ENCODE peak calls at places on chromosomes 7 and 10, in four cellular contexts. One of them, this sample, is unnamed. For H3K36me3, the result is how much of the 10 kb centered on the place peaks cover.

GRCh38 chr7:113188396-113188795 is 70.0 kb upstream of the SMIM30 start:
- DNase-seq in cardiac muscle cell: no peak
- DNase-seq in vagina: no peak
- DNase-seq in spleen: no peak
- DNase-seq in this sample: no peak

GRCh38 chr10:3780766-3781457 is 4.1 kb downstream of the KLF6 start:
- DNase-seq in cardiac muscle cell: peak
- DNase-seq in spleen: peak
- DNase-seq in vagina: no peak
- DNase-seq in this sample: peak

GRCh38 chr10:78575400-78575799 is 493.4 kb upstream of the ZMIZ1 start:
- DNase-seq in cardiac muscle cell: no peak
- DNase-seq in vagina: no peak
- DNase-seq in spleen: no peak
- DNase-seq in this sample: no peak

GRCh38 chr10:22174442-22174841 is 43.4 kb downstream of the EBLN1 start:
- DNase-seq in vagina: no peak
- DNase-seq in cardiac muscle cell: peak
- DNase-seq in spleen: no peak
- DNase-seq in this sample: no peak

GRCh38 chr10:29387269-29387668 is 98.4 kb downstream of the LYZL1 start:
- DNase-seq in vagina: no peak
- DNase-seq in spleen: no peak
- DNase-seq in cardiac muscle cell: no peak
- DNase-seq in this sample: no peak

GRCh38 chr10:63765126-63765525 is 243.9 kb downstream of the REEP3 start:
- DNase-seq in spleen: no peak
- DNase-seq in cardiac muscle cell: no peak
- DNase-seq in vagina: no peak
- DNase-seq in this sample: peak

GRCh38 chr7:69078997-69079769 is 519.1 kb upstream of the AUTS2 start:
- DNase-seq in cardiac muscle cell: peak
- DNase-seq in vagina: no peak
- DNase-seq in spleen: no peak
- DNase-seq in this sample: no peak

GRCh38 chr10:24952146-24952700 is at the start of gene PRTFDC1:
- DNase-seq in spleen: peak
- DNase-seq in vagina: no peak
- DNase-seq in cardiac muscle cell: peak
- DNase-seq in this sample: peak

GRCh38 chr7:93160410-93160809 is 12.2 kb upstream of the SAMD9L start:
- DNase-seq in cardiac muscle cell: peak
- DNase-seq in spleen: no peak
- DNase-seq in vagina: no peak
- DNase-seq in this sample: no peak

GRCh38 chr10:86827639-86828038 is 71.2 kb downstream of the BMPR1A start:
- DNase-seq in spleen: no peak
- DNase-seq in vagina: no peak
- DNase-seq in cardiac muscle cell: no peak
- DNase-seq in this sample: no peak

GRCh38 chr7:100064162-100064561 is 14.6 kb downstream of the ZSCAN21 start:
- DNase-seq in spleen: no peak
- DNase-seq in cardiac muscle cell: no peak
- DNase-seq in vagina: no peak
- DNase-seq in this sample: no peak

GRCh38 chr10:91564026-91564425 is 68.8 kb downstream of the PPP1R3C start:
- DNase-seq in vagina: no peak
- DNase-seq in spleen: no peak
- DNase-seq in cardiac muscle cell: no peak
- DNase-seq in this sample: no peak

GRCh38 chr7:7695418-7695817 is 23.0 kb downstream of the RPA3 start:
- DNase-seq in vagina: no peak
- DNase-seq in spleen: no peak
- DNase-seq in cardiac muscle cell: peak
- DNase-seq in this sample: no peak

GRCh38 chr10:86139066-86139657 is 227.4 kb downstream of the GRID1 start:
- DNase-seq in vagina: no peak
- DNase-seq in cardiac muscle cell: peak
- DNase-seq in spleen: no peak
- DNase-seq in this sample: peak

GRCh38 chr10:43781480-43782361 is 133.0 kb upstream of the ZNF32 start:
- DNase-seq in vagina: no peak
- DNase-seq in cardiac muscle cell: peak
- DNase-seq in spleen: no peak
- DNase-seq in this sample: no peak

GRCh38 chr10:73183882-73184281 is 16.0 kb downstream of the FAM149B1 start:
- DNase-seq in cardiac muscle cell: peak
- DNase-seq in spleen: no peak
- DNase-seq in vagina: no peak
- DNase-seq in this sample: peak

GRCh38 chr10:18216482-18216881 is 76.3 kb downstream of the CACNB2 start:
- DNase-seq in spleen: no peak
- DNase-seq in vagina: no peak
- DNase-seq in cardiac muscle cell: peak
- DNase-seq in this sample: peak

GRCh38 chr10:88693392-88694020 is 12.5 kb upstream of the LIPK start:
- DNase-seq in vagina: no peak
- DNase-seq in cardiac muscle cell: peak
- DNase-seq in spleen: no peak
- DNase-seq in this sample: peak

GRCh38 chr7:27689045-27689877 is 26.6 kb upstream of the HIBADH start:
- DNase-seq in cardiac muscle cell: peak
- DNase-seq in spleen: no peak
- DNase-seq in vagina: no peak
- DNase-seq in this sample: peak

GRCh38 chr7:132545756-132546155 is 30.5 kb downstream of the PLXNA4 start:
- DNase-seq in cardiac muscle cell: no peak
- DNase-seq in spleen: no peak
- DNase-seq in vagina: no peak
- DNase-seq in this sample: no peak

GRCh38 chr7:158633055-158633956 is 45.7 kb upstream of the PTPRN2 start:
- DNase-seq in spleen: no peak
- DNase-seq in vagina: no peak
- DNase-seq in cardiac muscle cell: no peak
- DNase-seq in this sample: no peak

GRCh38 chr10:79385804-79386531 is 38.7 kb downstream of the PPIF start:
- DNase-seq in vagina: peak
- DNase-seq in cardiac muscle cell: no peak
- DNase-seq in spleen: peak
- DNase-seq in this sample: no peak

GRCh38 chr7:23346316-23346715 is 47.2 kb downstream of the MALSU1 start:
- DNase-seq in spleen: no peak
- DNase-seq in vagina: no peak
- DNase-seq in cardiac muscle cell: no peak
- DNase-seq in this sample: no peak

GRCh38 chr10:78180306-78180705 is 146.6 kb downstream of the RPS24 start:
- DNase-seq in cardiac muscle cell: no peak
- DNase-seq in vagina: no peak
- DNase-seq in spleen: no peak
- DNase-seq in this sample: no peak

GRCh38 chr10:12349628-12350166 is 350 bp downstream of the CAMK1D start:
- DNase-seq in vagina: no peak
- DNase-seq in cardiac muscle cell: no peak
- DNase-seq in spleen: peak
- DNase-seq in this sample: no peak

GRCh38 chr7:14698239-14698638 is 204.3 kb downstream of the DGKB start:
- DNase-seq in vagina: no peak
- DNase-seq in cardiac muscle cell: peak
- DNase-seq in spleen: no peak
- DNase-seq in this sample: peak

GRCh38 chr10:95814011-95814727 is 58.2 kb downstream of the ENTPD1 start:
- DNase-seq in spleen: no peak
- DNase-seq in vagina: no peak
- DNase-seq in cardiac muscle cell: peak
- DNase-seq in this sample: peak

GRCh38 chr10:75332081-75332480 is 69.5 kb downstream of the ZNF503 start:
- DNase-seq in spleen: no peak
- DNase-seq in cardiac muscle cell: no peak
- DNase-seq in vagina: no peak
- DNase-seq in this sample: no peak

GRCh38 chr7:82701941-82702340 is 258.4 kb upstream of the CACNA2D1 start:
- DNase-seq in vagina: no peak
- DNase-seq in cardiac muscle cell: no peak
- DNase-seq in spleen: no peak
- DNase-seq in this sample: peak

GRCh38 chr10:35643976-35644799 is 2.1 kb upstream of the FZD8 start:
- DNase-seq in vagina: no peak
- DNase-seq in spleen: no peak
- DNase-seq in cardiac muscle cell: no peak
- DNase-seq in this sample: peak

GRCh38 chr10:97372233-97372875 is 28.8 kb downstream of the RRP12 start:
- DNase-seq in cardiac muscle cell: no peak
- DNase-seq in spleen: peak
- DNase-seq in vagina: no peak
- DNase-seq in this sample: no peak

GRCh38 chr10:119578355-119578754 is 18.4 kb downstream of the TIAL1 start:
- DNase-seq in vagina: no peak
- DNase-seq in cardiac muscle cell: no peak
- DNase-seq in spleen: no peak
- DNase-seq in this sample: no peak

GRCh38 chr10:119575998-119576397 is 20.8 kb downstream of the TIAL1 start:
- DNase-seq in spleen: no peak
- DNase-seq in cardiac muscle cell: no peak
- DNase-seq in vagina: no peak
- DNase-seq in this sample: no peak

DNA sequence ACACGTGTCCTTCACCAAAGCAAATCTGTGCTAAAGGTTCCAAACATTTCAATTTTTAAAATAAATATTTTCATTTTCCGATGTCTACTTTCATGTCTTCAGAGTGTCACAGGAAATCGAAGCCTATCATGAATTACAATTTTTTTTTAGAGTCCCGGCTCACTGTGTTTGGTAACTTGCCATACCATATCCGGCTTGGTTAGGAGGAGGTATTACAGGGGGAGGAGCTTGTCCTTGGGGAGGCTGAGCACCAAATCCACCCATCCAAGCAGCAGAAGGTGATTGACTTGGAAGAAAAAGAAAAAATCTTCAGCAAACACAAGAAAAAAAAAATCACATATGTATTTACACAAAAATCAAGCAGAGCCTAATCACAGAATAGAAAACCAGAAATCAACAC is 21.3 kb downstream of the TIAL1 start:
- DNase-seq in cardiac muscle cell: peak
- DNase-seq in vagina: no peak
- DNase-seq in spleen: no peak
- DNase-seq in this sample: peak
- H3K36me3 ChIP-seq in cardiac muscle cell: half or more
- H3K36me3 ChIP-seq in vagina: under half
- H3K36me3 ChIP-seq in spleen: half or more
- H3K36me3 ChIP-seq in this sample: half or more

GRCh38 chr7:37198188-37198905 is 250.3 kb downstream of the ELMO1 start:
- DNase-seq in vagina: no peak
- DNase-seq in cardiac muscle cell: no peak
- DNase-seq in spleen: no peak
- DNase-seq in this sample: no peak

GRCh38 chr7:37205451-37205850 is 243.2 kb downstream of the ELMO1 start:
- DNase-seq in cardiac muscle cell: no peak
- DNase-seq in vagina: no peak
- DNase-seq in spleen: no peak
- DNase-seq in this sample: no peak

GRCh38 chr7:37201876-37202198 is 246.8 kb downstream of the ELMO1 start:
- DNase-seq in cardiac muscle cell: no peak
- DNase-seq in vagina: no peak
- DNase-seq in spleen: no peak
- DNase-seq in this sample: no peak

GRCh38 chr7:37198906-37199485 is 249.7 kb downstream of the ELMO1 start:
- DNase-seq in spleen: peak
- DNase-seq in vagina: no peak
- DNase-seq in cardiac muscle cell: peak
- DNase-seq in this sample: peak

GRCh38 chr7:37201003-37201875 is 247.4 kb downstream of the ELMO1 start:
- DNase-seq in spleen: peak
- DNase-seq in cardiac muscle cell: peak
- DNase-seq in vagina: peak
- DNase-seq in this sample: peak
- H3K27ac ChIP-seq in spleen: peak
- H3K27ac ChIP-seq in cardiac muscle cell: no peak
- H3K27ac ChIP-seq in vagina: peak
- H3K27ac ChIP-seq in this sample: no peak

GRCh38 chr10:131946321-131946751 is 35.4 kb downstream of the BNIP3 start:
- DNase-seq in spleen: peak
- DNase-seq in cardiac muscle cell: peak
- DNase-seq in vagina: no peak
- DNase-seq in this sample: peak
- H3K36me3 ChIP-seq in spleen: half or more
- H3K36me3 ChIP-seq in cardiac muscle cell: under half
- H3K36me3 ChIP-seq in vagina: under half
- H3K36me3 ChIP-seq in this sample: under half

DNA sequence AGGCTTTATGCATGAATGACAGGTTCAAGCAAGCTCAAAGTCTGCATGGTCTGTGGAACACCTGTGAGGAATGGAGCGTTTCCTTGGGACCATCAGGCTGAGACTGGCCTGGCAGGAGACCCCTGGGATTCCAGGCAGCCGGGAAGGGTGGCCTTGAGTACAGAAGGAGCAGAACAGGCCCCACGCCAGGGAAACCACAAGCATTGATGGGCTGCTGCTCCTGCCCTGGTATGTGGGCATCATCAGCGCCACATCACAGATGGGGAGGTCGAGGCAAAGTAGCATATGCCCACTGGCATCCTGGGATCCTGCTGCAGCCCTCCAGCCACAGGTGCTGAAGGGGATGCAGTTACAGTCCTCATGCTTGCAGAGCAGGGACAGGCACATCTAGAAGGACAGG is 40.9 kb downstream of the ANTXRL start:
- DNase-seq in cardiac muscle cell: no peak
- DNase-seq in vagina: no peak
- DNase-seq in spleen: no peak
- DNase-seq in this sample: no peak
- H3K27ac ChIP-seq in cardiac muscle cell: no peak
- H3K27ac ChIP-seq in vagina: no peak
- H3K27ac ChIP-seq in spleen: no peak
- H3K27ac ChIP-seq in this sample: no peak

GRCh38 chr7:128954830-128955797 is 17.4 kb downstream of the IRF5 start:
- DNase-seq in vagina: no peak
- DNase-seq in spleen: no peak
- DNase-seq in cardiac muscle cell: peak
- DNase-seq in this sample: peak
- H3K36me3 ChIP-seq in vagina: under half
- H3K36me3 ChIP-seq in spleen: half or more
- H3K36me3 ChIP-seq in cardiac muscle cell: under half
- H3K36me3 ChIP-seq in this sample: under half

DNA sequence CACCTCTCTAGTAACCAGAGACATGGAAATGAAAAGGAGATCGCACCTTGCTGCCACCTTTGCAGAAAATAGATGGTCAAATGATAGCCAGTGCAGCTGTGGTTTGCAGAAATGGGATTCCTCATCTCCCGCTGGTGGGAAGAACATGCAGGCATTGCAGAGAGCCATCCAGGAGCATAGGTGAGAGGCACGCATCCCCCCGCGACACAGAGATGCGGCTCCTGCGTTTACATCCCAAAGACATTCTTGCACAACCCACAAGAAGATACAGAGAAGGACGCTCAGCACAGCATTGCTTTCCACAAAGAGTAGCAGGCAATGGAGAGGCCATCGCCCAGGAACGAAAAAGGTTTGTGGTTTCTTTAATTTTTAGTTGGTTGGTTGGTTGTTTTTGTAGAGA is 56.2 kb downstream of the OAT start:
- DNase-seq in vagina: no peak
- DNase-seq in spleen: peak
- DNase-seq in cardiac muscle cell: no peak
- DNase-seq in this sample: no peak
- H3K27ac ChIP-seq in vagina: no peak
- H3K27ac ChIP-seq in spleen: no peak
- H3K27ac ChIP-seq in cardiac muscle cell: no peak
- H3K27ac ChIP-seq in this sample: no peak